ENCODE peak calls at places on chromosomes 16 and 17, in seven cellular contexts. D is activated B cell treated with CpG ODN at 0.5 μM for 24 hours, A is NCI-H524, U is hepatic stellate cell, F is NCI-H146, V is endothelial cell, N is IMR-90. B is an unnamed sample.

GRCh38 chr16:85520853-85521736 is 92.0 kb upstream of the GSE1 start:
- DNase-seq in U (no peak), D (no peak), A (no peak), V (no peak), F (no peak), N (no peak), B (no peak)

GRCh38 chr17:50687200-50688066 is 20.3 kb downstream of the ANKRD40 start:
- DNase-seq in N (no peak), D (no peak), V (no peak), U (no peak), A (no peak), F (no peak), B (no peak)

GRCh38 chr16:66927012-66927436 is 1.7 kb upstream of the RRAD start:
- DNase-seq in A (no peak), V (no peak), D (no peak), F (peak; percentile 9), N (peak; percentile 88), U (peak; percentile 94), B (no peak)

GRCh38 chr16:81480856-81481821 is 36.5 kb downstream of the CMIP start:
- DNase-seq in U (peak; percentile 56), N (peak; percentile 22), D (peak; percentile 58), A (no peak), V (no peak), F (peak; percentile 78), B (peak; percentile 95)

GRCh38 chr16:23357761-23358290 is 55.7 kb downstream of the SCNN1B start:
- DNase-seq in F (no peak), A (peak; percentile 98), N (no peak), V (no peak), D (no peak), U (no peak), B (no peak)

GRCh38 chr17:18143044-18143936 is 34.7 kb downstream of the MYO15A start:
- DNase-seq in D (no peak), N (peak; percentile 16), A (no peak), U (no peak), V (peak; percentile 46), F (no peak), B (no peak)

GRCh38 chr17:60351012-60351695 is 40.8 kb downstream of the USP32 start:
- DNase-seq in N (no peak), U (no peak), A (no peak), V (no peak), D (no peak), F (no peak), B (no peak)

GRCh38 chr17:80960797-80961452 is 30.7 kb upstream of the CHMP6 start:
- DNase-seq in A (no peak), U (no peak), F (no peak), D (no peak), N (no peak), V (no peak), B (no peak)

GRCh38 chr17:19544366-19544765 is 10.7 kb downstream of the SLC47A1 start:
- DNase-seq in N (no peak), A (no peak), U (no peak), F (no peak), D (no peak), V (no peak), B (no peak)

GRCh38 chr16:4411684-4412083 is 4.7 kb downstream of the CORO7 start:
- DNase-seq in A (no peak), D (no peak), U (no peak), V (no peak), F (no peak), N (peak; percentile 39), B (no peak)

GRCh38 chr16:53893731-53894435 is 189.9 kb downstream of the FTO start:
- DNase-seq in F (peak; percentile 4), A (no peak), N (peak; percentile 91), D (no peak), U (peak; percentile 14), V (no peak), B (no peak)

GRCh38 chr16:79707867-79708266 is 107.3 kb upstream of the MAF start:
- DNase-seq in F (no peak), A (no peak), V (no peak), D (no peak), U (no peak), N (no peak), B (no peak)

GRCh38 chr16:85524630-85525463 is 88.3 kb upstream of the GSE1 start:
- DNase-seq in A (peak; percentile 70), U (no peak), N (peak; percentile 49), D (no peak), V (no peak), F (peak; percentile 88), B (peak; percentile 92)

GRCh38 chr16:66389256-66390175 is 23.0 kb downstream of the CDH5 start:
- DNase-seq in F (no peak), N (no peak), V (no peak), U (no peak), D (no peak), A (no peak), B (no peak)

GRCh38 chr17:81336296-81336929 is 41.3 kb upstream of the SLC38A10 start:
- DNase-seq in D (no peak), A (no peak), F (no peak), U (no peak), V (no peak), N (no peak), B (no peak)

GRCh38 chr16:51637744-51638100 is 486.7 kb upstream of the SALL1 start:
- DNase-seq in U (no peak), D (no peak), A (peak; percentile 73), F (no peak), N (no peak), V (no peak), B (no peak)

GRCh38 chr16:49876716-49877129 is 20.8 kb upstream of the ZNF423 start:
- DNase-seq in A (peak; percentile 53), F (peak; percentile 58), V (peak; percentile 93), N (no peak), U (peak; percentile 84), D (no peak), B (no peak)

GRCh38 chr16:71210-71539 is 1.3 kb downstream of the RHBDF1 start:
- DNase-seq in U (no peak), F (no peak), N (no peak), A (no peak), V (no peak), D (no peak), B (no peak)

GRCh38 chr16:28310796-28311195 is 18.5 kb downstream of the SBK1 start:
- DNase-seq in N (no peak), U (no peak), V (no peak), A (no peak), F (no peak), D (no peak), B (no peak)